ENCODE peak calls at places on chromosomes 13 and 19, in nine cellular contexts. One of them, this sample, is unnamed.

GRCh38 chr19:16596399-16596798 is 24.2 kb upstream of the SLC35E1 start:
- DNase-seq in NCI-H526: no peak
- DNase-seq in ELR: no peak
- DNase-seq in dorsolateral prefrontal cortex: no peak
- DNase-seq in NCI-H510A treated with DMSO at 0.1 percent for 48 hours: no peak
- DNase-seq in astrocyte of the spinal cord: no peak
- DNase-seq in hypothalamus: no peak
- DNase-seq in K562: no peak
- DNase-seq in EH: no peak
- DNase-seq in this sample: no peak

GRCh38 chr13:76832258-76832988 is 53.8 kb downstream of the KCTD12 start:
- DNase-seq in NCI-H526: peak
- DNase-seq in ELR: no peak
- DNase-seq in dorsolateral prefrontal cortex: no peak
- DNase-seq in NCI-H510A treated with DMSO at 0.1 percent for 48 hours: peak
- DNase-seq in astrocyte of the spinal cord: no peak
- DNase-seq in hypothalamus: no peak
- DNase-seq in K562: no peak
- DNase-seq in EH: no peak
- DNase-seq in this sample: peak

GRCh38 chr19:35468637-35469036 is 20.6 kb downstream of the FFAR2 start:
- DNase-seq in NCI-H526: peak
- DNase-seq in ELR: peak
- DNase-seq in dorsolateral prefrontal cortex: no peak
- DNase-seq in NCI-H510A treated with DMSO at 0.1 percent for 48 hours: peak
- DNase-seq in astrocyte of the spinal cord: no peak
- DNase-seq in hypothalamus: peak
- DNase-seq in K562: peak
- DNase-seq in EH: peak
- DNase-seq in this sample: no peak

GRCh38 chr13:101838305-101838835 is 385.9 kb downstream of the ITGBL1 start:
- DNase-seq in NCI-H526: no peak
- DNase-seq in ELR: peak
- DNase-seq in dorsolateral prefrontal cortex: no peak
- DNase-seq in NCI-H510A treated with DMSO at 0.1 percent for 48 hours: no peak
- DNase-seq in astrocyte of the spinal cord: peak
- DNase-seq in hypothalamus: no peak
- DNase-seq in K562: no peak
- DNase-seq in EH: peak
- DNase-seq in this sample: no peak

GRCh38 chr19:32458500-32459123 is 53.0 kb downstream of the DPY19L3 start:
- DNase-seq in NCI-H526: no peak
- DNase-seq in ELR: no peak
- DNase-seq in dorsolateral prefrontal cortex: no peak
- DNase-seq in NCI-H510A treated with DMSO at 0.1 percent for 48 hours: no peak
- DNase-seq in astrocyte of the spinal cord: no peak
- DNase-seq in hypothalamus: no peak
- DNase-seq in K562: no peak
- DNase-seq in EH: no peak
- DNase-seq in this sample: no peak

GRCh38 chr13:31204592-31204991 is 4.8 kb downstream of the B3GLCT start:
- DNase-seq in NCI-H526: no peak
- DNase-seq in ELR: peak
- DNase-seq in dorsolateral prefrontal cortex: no peak
- DNase-seq in NCI-H510A treated with DMSO at 0.1 percent for 48 hours: no peak
- DNase-seq in astrocyte of the spinal cord: peak
- DNase-seq in hypothalamus: no peak
- DNase-seq in K562: peak
- DNase-seq in EH: peak
- DNase-seq in this sample: no peak

GRCh38 chr13:27976362-27977177 is 7.5 kb upstream of the CDX2 start:
- DNase-seq in NCI-H526: no peak
- DNase-seq in ELR: no peak
- DNase-seq in dorsolateral prefrontal cortex: no peak
- DNase-seq in NCI-H510A treated with DMSO at 0.1 percent for 48 hours: no peak
- DNase-seq in astrocyte of the spinal cord: no peak
- DNase-seq in hypothalamus: no peak
- DNase-seq in K562: no peak
- DNase-seq in EH: no peak
- DNase-seq in this sample: no peak

GRCh38 chr13:94825507-94825906 is 113.2 kb upstream of the SOX21 start:
- DNase-seq in NCI-H526: peak
- DNase-seq in ELR: no peak
- DNase-seq in dorsolateral prefrontal cortex: peak
- DNase-seq in NCI-H510A treated with DMSO at 0.1 percent for 48 hours: no peak
- DNase-seq in astrocyte of the spinal cord: peak
- DNase-seq in hypothalamus: peak
- DNase-seq in K562: no peak
- DNase-seq in EH: peak
- DNase-seq in this sample: peak

GRCh38 chr19:18879579-18880373 is 16.2 kb downstream of the CERS1 start:
- DNase-seq in NCI-H526: peak
- DNase-seq in ELR: peak
- DNase-seq in dorsolateral prefrontal cortex: no peak
- DNase-seq in NCI-H510A treated with DMSO at 0.1 percent for 48 hours: no peak
- DNase-seq in astrocyte of the spinal cord: no peak
- DNase-seq in hypothalamus: no peak
- DNase-seq in K562: peak
- DNase-seq in EH: peak
- DNase-seq in this sample: no peak

GRCh38 chr19:40407714-40408600 is 5.2 kb downstream of the PRX start:
- DNase-seq in NCI-H526: no peak
- DNase-seq in ELR: no peak
- DNase-seq in dorsolateral prefrontal cortex: no peak
- DNase-seq in NCI-H510A treated with DMSO at 0.1 percent for 48 hours: no peak
- DNase-seq in astrocyte of the spinal cord: no peak
- DNase-seq in hypothalamus: no peak
- DNase-seq in K562: peak
- DNase-seq in EH: no peak
- DNase-seq in this sample: no peak

GRCh38 chr19:6737873-6738725 is 719 bp upstream of the GPR108 start:
- DNase-seq in NCI-H526: peak
- DNase-seq in ELR: peak
- DNase-seq in dorsolateral prefrontal cortex: peak
- DNase-seq in NCI-H510A treated with DMSO at 0.1 percent for 48 hours: peak
- DNase-seq in astrocyte of the spinal cord: peak
- DNase-seq in hypothalamus: peak
- DNase-seq in K562: peak
- DNase-seq in EH: peak
- DNase-seq in this sample: peak

GRCh38 chr13:73677041-73677589 is 457.1 kb downstream of the KLF12 start:
- DNase-seq in NCI-H526: peak
- DNase-seq in ELR: peak
- DNase-seq in dorsolateral prefrontal cortex: no peak
- DNase-seq in NCI-H510A treated with DMSO at 0.1 percent for 48 hours: peak
- DNase-seq in astrocyte of the spinal cord: peak
- DNase-seq in hypothalamus: no peak
- DNase-seq in K562: no peak
- DNase-seq in EH: peak
- DNase-seq in this sample: peak